ENCODE peak calls at places on chromosome 2, in eight cellular contexts. One of them, this sample, is unnamed. For H3K4me1, the result is how much of the 10 kb centered on the place peaks cover.

GRCh38 chr2:241240320-241241004 is 52.0 kb downstream of the ANO7 start:
- DNase-seq in SJSA1: no peak
- DNase-seq in K562: no peak
- DNase-seq in colonic mucosa: no peak
- DNase-seq in uterus: no peak
- DNase-seq in OCI-LY7: no peak
- DNase-seq in naive thymus-derived CD4-positive, alpha-beta T cell: no peak
- DNase-seq in hepatocyte: no peak
- DNase-seq in this sample: no peak

GRCh38 chr2:120253021-120253882 is 600 bp downstream of the RALB start:
- DNase-seq in SJSA1: peak
- DNase-seq in K562: peak
- DNase-seq in colonic mucosa: peak
- DNase-seq in uterus: peak
- DNase-seq in OCI-LY7: peak
- DNase-seq in naive thymus-derived CD4-positive, alpha-beta T cell: no peak
- DNase-seq in hepatocyte: peak
- DNase-seq in this sample: no peak

GRCh38 chr2:182821172-182821571 is 45.3 kb downstream of the FRZB start:
- DNase-seq in SJSA1: no peak
- DNase-seq in K562: no peak
- DNase-seq in colonic mucosa: no peak
- DNase-seq in uterus: no peak
- DNase-seq in OCI-LY7: no peak
- DNase-seq in naive thymus-derived CD4-positive, alpha-beta T cell: no peak
- DNase-seq in hepatocyte: no peak
- DNase-seq in this sample: no peak

GRCh38 chr2:22336414-22336813 is 1048.6 kb upstream of the KLHL29 start:
- DNase-seq in SJSA1: no peak
- DNase-seq in K562: no peak
- DNase-seq in colonic mucosa: no peak
- DNase-seq in uterus: no peak
- DNase-seq in OCI-LY7: no peak
- DNase-seq in naive thymus-derived CD4-positive, alpha-beta T cell: no peak
- DNase-seq in hepatocyte: no peak
- DNase-seq in this sample: no peak

GRCh38 chr2:38293152-38293865 is 83.8 kb downstream of the ATL2 start:
- DNase-seq in SJSA1: no peak
- DNase-seq in K562: no peak
- DNase-seq in colonic mucosa: no peak
- DNase-seq in uterus: no peak
- DNase-seq in OCI-LY7: no peak
- DNase-seq in naive thymus-derived CD4-positive, alpha-beta T cell: no peak
- DNase-seq in hepatocyte: no peak
- DNase-seq in this sample: no peak

GRCh38 chr2:151851761-151852160 is 23.5 kb upstream of the ARL5A start:
- DNase-seq in SJSA1: no peak
- DNase-seq in K562: no peak
- DNase-seq in colonic mucosa: no peak
- DNase-seq in uterus: no peak
- DNase-seq in OCI-LY7: no peak
- DNase-seq in naive thymus-derived CD4-positive, alpha-beta T cell: no peak
- DNase-seq in hepatocyte: no peak
- DNase-seq in this sample: no peak

GRCh38 chr2:118102433-118103082 is 14.3 kb downstream of the INSIG2 start:
- DNase-seq in SJSA1: no peak
- DNase-seq in K562: no peak
- DNase-seq in colonic mucosa: no peak
- DNase-seq in uterus: no peak
- DNase-seq in OCI-LY7: no peak
- DNase-seq in naive thymus-derived CD4-positive, alpha-beta T cell: no peak
- DNase-seq in hepatocyte: no peak
- DNase-seq in this sample: no peak

GRCh38 chr2:51103205-51103604 is 71.3 kb upstream of the NRXN1 start:
- DNase-seq in SJSA1: no peak
- DNase-seq in K562: no peak
- DNase-seq in colonic mucosa: no peak
- DNase-seq in uterus: no peak
- DNase-seq in OCI-LY7: no peak
- DNase-seq in naive thymus-derived CD4-positive, alpha-beta T cell: no peak
- DNase-seq in hepatocyte: peak
- DNase-seq in this sample: no peak

GRCh38 chr2:29463181-29463900 is 348.1 kb downstream of the CLIP4 start:
- DNase-seq in SJSA1: peak
- DNase-seq in K562: no peak
- DNase-seq in colonic mucosa: no peak
- DNase-seq in uterus: no peak
- DNase-seq in OCI-LY7: no peak
- DNase-seq in naive thymus-derived CD4-positive, alpha-beta T cell: no peak
- DNase-seq in hepatocyte: no peak
- DNase-seq in this sample: no peak

GRCh38 chr2:43255249-43255960 is 29.0 kb upstream of the ZFP36L2 start:
- DNase-seq in SJSA1: peak
- DNase-seq in K562: no peak
- DNase-seq in colonic mucosa: no peak
- DNase-seq in uterus: no peak
- DNase-seq in OCI-LY7: no peak
- DNase-seq in naive thymus-derived CD4-positive, alpha-beta T cell: no peak
- DNase-seq in hepatocyte: no peak
- DNase-seq in this sample: no peak

GRCh38 chr2:147025611-147026010 is 819.2 kb upstream of the ACVR2A start:
- DNase-seq in SJSA1: no peak
- DNase-seq in K562: no peak
- DNase-seq in colonic mucosa: no peak
- DNase-seq in uterus: no peak
- DNase-seq in OCI-LY7: no peak
- DNase-seq in naive thymus-derived CD4-positive, alpha-beta T cell: no peak
- DNase-seq in hepatocyte: no peak
- DNase-seq in this sample: no peak

GRCh38 chr2:211114826-211115450 is 558.5 kb downstream of the CPS1 start:
- DNase-seq in SJSA1: no peak
- DNase-seq in K562: no peak
- DNase-seq in colonic mucosa: no peak
- DNase-seq in uterus: no peak
- DNase-seq in OCI-LY7: no peak
- DNase-seq in naive thymus-derived CD4-positive, alpha-beta T cell: no peak
- DNase-seq in hepatocyte: no peak
- DNase-seq in this sample: no peak

GRCh38 chr2:238898534-238899281 is 50.8 kb downstream of the TWIST2 start:
- DNase-seq in SJSA1: no peak
- DNase-seq in K562: no peak
- DNase-seq in colonic mucosa: no peak
- DNase-seq in uterus: no peak
- DNase-seq in OCI-LY7: no peak
- DNase-seq in naive thymus-derived CD4-positive, alpha-beta T cell: no peak
- DNase-seq in hepatocyte: no peak
- DNase-seq in this sample: no peak

GRCh38 chr2:57181315-57182038 is 865.1 kb upstream of the VRK2 start:
- DNase-seq in SJSA1: no peak
- DNase-seq in K562: no peak
- DNase-seq in colonic mucosa: no peak
- DNase-seq in uterus: no peak
- DNase-seq in OCI-LY7: no peak
- DNase-seq in naive thymus-derived CD4-positive, alpha-beta T cell: no peak
- DNase-seq in hepatocyte: no peak
- DNase-seq in this sample: no peak

GRCh38 chr2:27264253-27264752 is 1.5 kb upstream of the SLC30A3 start:
- DNase-seq in SJSA1: no peak
- DNase-seq in K562: no peak
- DNase-seq in colonic mucosa: no peak
- DNase-seq in uterus: no peak
- DNase-seq in OCI-LY7: peak
- DNase-seq in naive thymus-derived CD4-positive, alpha-beta T cell: no peak
- DNase-seq in hepatocyte: peak
- DNase-seq in this sample: no peak

GRCh38 chr2:161104054-161104553 is 56.1 kb upstream of the TANK start:
- DNase-seq in SJSA1: no peak
- DNase-seq in K562: no peak
- DNase-seq in colonic mucosa: no peak
- DNase-seq in uterus: no peak
- DNase-seq in OCI-LY7: peak
- DNase-seq in naive thymus-derived CD4-positive, alpha-beta T cell: no peak
- DNase-seq in hepatocyte: no peak
- DNase-seq in this sample: no peak

GRCh38 chr2:175600024-175600831 is 401.8 kb downstream of the LNPK start:
- DNase-seq in SJSA1: peak
- DNase-seq in K562: no peak
- DNase-seq in colonic mucosa: no peak
- DNase-seq in uterus: no peak
- DNase-seq in OCI-LY7: no peak
- DNase-seq in naive thymus-derived CD4-positive, alpha-beta T cell: no peak
- DNase-seq in hepatocyte: no peak
- DNase-seq in this sample: no peak

GRCh38 chr2:85162746-85163301 is 29.6 kb downstream of the TCF7L1 start:
- DNase-seq in SJSA1: peak
- DNase-seq in K562: no peak
- DNase-seq in colonic mucosa: no peak
- DNase-seq in uterus: no peak
- DNase-seq in OCI-LY7: no peak
- DNase-seq in naive thymus-derived CD4-positive, alpha-beta T cell: no peak
- DNase-seq in hepatocyte: no peak
- DNase-seq in this sample: no peak

GRCh38 chr2:85159589-85159988 is 26.4 kb downstream of the TCF7L1 start:
- DNase-seq in SJSA1: no peak
- DNase-seq in K562: no peak
- DNase-seq in colonic mucosa: no peak
- DNase-seq in uterus: no peak
- DNase-seq in OCI-LY7: no peak
- DNase-seq in naive thymus-derived CD4-positive, alpha-beta T cell: no peak
- DNase-seq in hepatocyte: no peak
- DNase-seq in this sample: no peak

GRCh38 chr2:85164145-85164559 is 31.0 kb downstream of the TCF7L1 start:
- DNase-seq in SJSA1: no peak
- DNase-seq in K562: no peak
- DNase-seq in colonic mucosa: no peak
- DNase-seq in uterus: no peak
- DNase-seq in OCI-LY7: no peak
- DNase-seq in naive thymus-derived CD4-positive, alpha-beta T cell: no peak
- DNase-seq in hepatocyte: no peak
- DNase-seq in this sample: no peak

GRCh38 chr2:85160946-85161625 is 27.9 kb downstream of the TCF7L1 start:
- DNase-seq in SJSA1: no peak
- DNase-seq in K562: no peak
- DNase-seq in colonic mucosa: no peak
- DNase-seq in uterus: no peak
- DNase-seq in OCI-LY7: no peak
- DNase-seq in naive thymus-derived CD4-positive, alpha-beta T cell: no peak
- DNase-seq in hepatocyte: no peak
- DNase-seq in this sample: no peak

DNA sequence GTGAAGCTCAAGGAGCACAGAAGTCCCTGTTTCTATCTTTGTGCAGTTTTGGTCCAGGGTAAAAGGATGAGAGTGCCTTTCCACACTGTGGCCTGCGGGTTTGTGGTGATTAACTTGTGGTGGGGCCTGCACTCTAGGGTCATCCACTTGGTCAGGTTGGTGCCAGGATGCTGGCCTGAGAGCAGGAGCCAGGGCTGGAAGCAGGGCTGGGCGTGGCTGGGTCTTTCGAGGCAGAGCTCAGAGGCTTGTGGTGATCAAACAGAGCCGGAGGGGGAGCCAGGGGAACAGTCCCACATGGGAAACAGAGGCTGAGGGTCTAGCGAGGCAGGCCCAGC is 28.4 kb downstream of the TCF7L1 start:
- DNase-seq in SJSA1: no peak
- DNase-seq in K562: no peak
- DNase-seq in colonic mucosa: no peak
- DNase-seq in uterus: no peak
- DNase-seq in OCI-LY7: no peak
- DNase-seq in naive thymus-derived CD4-positive, alpha-beta T cell: no peak
- DNase-seq in hepatocyte: no peak
- DNase-seq in this sample: no peak
- H3K4me1 ChIP-seq in SJSA1: under half
- H3K4me1 ChIP-seq in K562: under half
- H3K4me1 ChIP-seq in colonic mucosa: under half
- H3K4me1 ChIP-seq in uterus: under half
- H3K4me1 ChIP-seq in OCI-LY7: under half
- H3K4me1 ChIP-seq in naive thymus-derived CD4-positive, alpha-beta T cell: under half
- H3K4me1 ChIP-seq in hepatocyte: under half
- H3K4me1 ChIP-seq in this sample: under half

GRCh38 chr2:200252661-200253067 is 53.8 kb upstream of the SPATS2L start:
- DNase-seq in SJSA1: peak
- DNase-seq in K562: no peak
- DNase-seq in colonic mucosa: no peak
- DNase-seq in uterus: no peak
- DNase-seq in OCI-LY7: no peak
- DNase-seq in naive thymus-derived CD4-positive, alpha-beta T cell: no peak
- DNase-seq in hepatocyte: no peak
- DNase-seq in this sample: no peak
- H3K27ac ChIP-seq in SJSA1: peak
- H3K27ac ChIP-seq in K562: no peak
- H3K27ac ChIP-seq in colonic mucosa: no peak
- H3K27ac ChIP-seq in uterus: no peak
- H3K27ac ChIP-seq in OCI-LY7: no peak
- H3K27ac ChIP-seq in naive thymus-derived CD4-positive, alpha-beta T cell: no peak
- H3K27ac ChIP-seq in hepatocyte: no peak
- H3K27ac ChIP-seq in this sample: no peak

DNA sequence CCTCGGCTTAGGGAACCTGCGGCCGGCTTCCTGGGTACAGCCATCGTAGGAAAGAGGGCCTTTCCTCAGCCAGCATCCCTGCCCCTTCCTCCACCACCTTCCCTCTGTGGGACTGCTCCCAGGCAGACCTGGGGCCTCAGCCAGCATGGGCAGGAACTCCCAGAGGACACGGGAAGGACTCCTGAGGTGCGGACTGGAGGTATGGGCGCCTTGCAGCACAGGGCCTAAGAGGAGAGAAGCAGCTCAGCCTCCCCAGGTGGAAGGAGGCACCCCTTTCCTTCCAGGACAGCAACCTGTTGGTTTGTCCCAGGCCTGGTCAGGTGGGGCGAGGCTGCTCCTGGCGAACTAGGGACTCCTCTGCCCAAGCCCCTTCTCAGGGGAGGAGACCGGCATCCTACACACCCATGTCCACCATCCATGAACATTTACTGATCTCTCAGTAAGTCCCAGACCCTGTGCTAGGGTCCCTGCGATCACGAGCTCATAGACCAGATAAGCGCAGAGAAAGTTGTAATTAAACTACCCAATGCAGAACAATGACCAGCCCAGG is 98.9 kb upstream of the ID2 start:
- DNase-seq in SJSA1: no peak
- DNase-seq in K562: no peak
- DNase-seq in colonic mucosa: no peak
- DNase-seq in uterus: no peak
- DNase-seq in OCI-LY7: peak
- DNase-seq in naive thymus-derived CD4-positive, alpha-beta T cell: no peak
- DNase-seq in hepatocyte: no peak
- DNase-seq in this sample: no peak
- H3K4me3 ChIP-seq in SJSA1: no peak
- H3K4me3 ChIP-seq in K562: no peak
- H3K4me3 ChIP-seq in colonic mucosa: peak
- H3K4me3 ChIP-seq in uterus: no peak
- H3K4me3 ChIP-seq in OCI-LY7: peak
- H3K4me3 ChIP-seq in naive thymus-derived CD4-positive, alpha-beta T cell: no peak
- H3K4me3 ChIP-seq in hepatocyte: no peak
- H3K4me3 ChIP-seq in this sample: no peak

DNA sequence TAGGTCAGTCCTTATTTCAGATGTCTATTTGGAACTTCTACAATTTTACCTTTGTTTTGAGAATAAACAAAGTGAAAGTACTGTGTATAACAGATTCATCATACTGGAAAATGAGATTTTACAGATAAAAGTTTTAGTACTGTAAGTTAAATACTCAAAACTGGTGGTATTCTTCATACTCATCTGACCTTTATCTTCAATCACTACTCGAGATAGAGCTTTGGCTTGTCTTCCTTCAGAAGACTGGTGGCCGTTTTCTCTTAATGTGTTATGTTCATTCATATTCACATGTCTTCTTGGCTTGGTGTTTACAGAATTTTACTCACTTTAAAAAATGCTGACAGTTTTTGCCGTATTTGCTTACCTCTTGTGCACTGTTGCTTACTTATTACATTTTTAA is 2.1 kb downstream of the SPOPL start:
- DNase-seq in SJSA1: no peak
- DNase-seq in K562: no peak
- DNase-seq in colonic mucosa: no peak
- DNase-seq in uterus: no peak
- DNase-seq in OCI-LY7: peak
- DNase-seq in naive thymus-derived CD4-positive, alpha-beta T cell: no peak
- DNase-seq in hepatocyte: no peak
- DNase-seq in this sample: no peak
- H3K4me1 ChIP-seq in SJSA1: under half
- H3K4me1 ChIP-seq in K562: under half
- H3K4me1 ChIP-seq in colonic mucosa: under half
- H3K4me1 ChIP-seq in uterus: under half
- H3K4me1 ChIP-seq in OCI-LY7: under half
- H3K4me1 ChIP-seq in naive thymus-derived CD4-positive, alpha-beta T cell: under half
- H3K4me1 ChIP-seq in hepatocyte: under half
- H3K4me1 ChIP-seq in this sample: under half